ENCODE peak calls at places on chromosomes 2 and 18, in four cellular contexts. F is fibroblast of lung, G is NB4, I is fibroblast of mammary gland. T is an unnamed sample.

GRCh38 chr2:8662239-8662879 is 19.5 kb upstream of the ID2 start:
- DNase-seq in F (peak; percentile 75), G (no peak), I (peak; percentile 92), T (peak; percentile 85)

GRCh38 chr2:172021074-172021931 is 21.6 kb downstream of the METAP1D start:
- DNase-seq in F (no peak), G (no peak), I (no peak), T (no peak)

GRCh38 chr2:28390857-28391563 is 1.6 kb upstream of the FOSL2 start:
- DNase-seq in F (no peak), G (no peak), I (no peak), T (peak; percentile 83)

GRCh38 chr2:224106794-224107193 is 67.7 kb upstream of the SERPINE2 start:
- DNase-seq in F (no peak), G (no peak), I (no peak), T (no peak)

GRCh38 chr18:37135177-37135576 is 306.2 kb downstream of the KIAA1328 start:
- DNase-seq in F (no peak), G (no peak), I (no peak), T (no peak)

GRCh38 chr18:75491361-75491760 is 63.9 kb upstream of the SMIM21 start:
- DNase-seq in F (no peak), G (no peak), I (no peak), T (no peak)

GRCh38 chr18:28136071-28136470 is 40.9 kb downstream of the CDH2 start:
- DNase-seq in F (no peak), G (no peak), I (no peak), T (no peak)

GRCh38 chr2:226215902-226216503 is 583.6 kb downstream of the IRS1 start:
- DNase-seq in F (peak; percentile 61), G (peak; percentile 79), I (peak; percentile 56), T (peak; percentile 75)

GRCh38 chr2:101770672-101771071 is 73.2 kb downstream of the MAP4K4 start:
- DNase-seq in F (peak; percentile 48), G (peak; percentile 80), I (peak; percentile 47), T (peak; percentile 63)

GRCh38 chr18:28425886-28426285 is 249.0 kb upstream of the CDH2 start:
- DNase-seq in F (no peak), G (no peak), I (no peak), T (no peak)

GRCh38 chr2:61538920-61539559 is 884 bp upstream of the XPO1 start:
- DNase-seq in F (peak; percentile 40), G (peak; percentile 58), I (peak; percentile 59), T (no peak)

GRCh38 chr2:70247364-70248144 is 874 bp downstream of the TIA1 start:
- DNase-seq in F (peak; percentile 53), G (peak; percentile 28), I (peak; percentile 45), T (peak; percentile 37)

GRCh38 chr2:119409506-119409905 is 22.1 kb upstream of the TMEM37 start:
- DNase-seq in F (no peak), G (no peak), I (no peak), T (no peak)

GRCh38 chr2:231686192-231687100 is 21.9 kb upstream of the PTMA start:
- DNase-seq in F (no peak), G (no peak), I (no peak), T (no peak)

GRCh38 chr2:36459725-36460137 is 104.2 kb downstream of the CRIM1 start:
- DNase-seq in F (peak; percentile 74), G (peak; percentile 12), I (peak; percentile 58), T (peak; percentile 74)

GRCh38 chr2:38925982-38926381 is 36.3 kb downstream of the ARHGEF33 start:
- DNase-seq in F (no peak), G (no peak), I (no peak), T (no peak)

GRCh38 chr2:120233292-120233691 is 10.1 kb upstream of the TMEM185B start:
- DNase-seq in F (no peak), G (no peak), I (no peak), T (no peak)

GRCh38 chr2:159807183-159808037 is 9.4 kb upstream of the CD302 start:
- DNase-seq in F (peak; percentile 61), G (peak; percentile 74), I (peak; percentile 68), T (peak; percentile 74)

GRCh38 chr2:216694201-216694825 is 1.0 kb downstream of the IGFBP5 start:
- DNase-seq in F (peak; percentile 47), G (peak; percentile 46), I (no peak), T (no peak)

GRCh38 chr2:197944416-197944815 is 140.0 kb downstream of the PLCL1 start:
- DNase-seq in F (peak; percentile 12), G (no peak), I (no peak), T (no peak)

GRCh38 chr2:80887923-80888322 is 583.4 kb upstream of the LRRTM1 start:
- DNase-seq in F (no peak), G (no peak), I (no peak), T (no peak)

GRCh38 chr2:24828641-24829040 is 35.4 kb downstream of the CENPO start:
- DNase-seq in F (no peak), G (no peak), I (no peak), T (no peak)

GRCh38 chr2:45567974-45568789 is 42.9 kb downstream of the SRBD1 start:
- DNase-seq in F (peak; percentile 17), G (peak; percentile 95), I (peak; percentile 12), T (no peak)

GRCh38 chr2:143426296-143426695 is 297.1 kb downstream of the ARHGAP15 start:
- DNase-seq in F (peak; percentile 60), G (no peak), I (peak; percentile 87), T (peak; percentile 59)

DNA sequence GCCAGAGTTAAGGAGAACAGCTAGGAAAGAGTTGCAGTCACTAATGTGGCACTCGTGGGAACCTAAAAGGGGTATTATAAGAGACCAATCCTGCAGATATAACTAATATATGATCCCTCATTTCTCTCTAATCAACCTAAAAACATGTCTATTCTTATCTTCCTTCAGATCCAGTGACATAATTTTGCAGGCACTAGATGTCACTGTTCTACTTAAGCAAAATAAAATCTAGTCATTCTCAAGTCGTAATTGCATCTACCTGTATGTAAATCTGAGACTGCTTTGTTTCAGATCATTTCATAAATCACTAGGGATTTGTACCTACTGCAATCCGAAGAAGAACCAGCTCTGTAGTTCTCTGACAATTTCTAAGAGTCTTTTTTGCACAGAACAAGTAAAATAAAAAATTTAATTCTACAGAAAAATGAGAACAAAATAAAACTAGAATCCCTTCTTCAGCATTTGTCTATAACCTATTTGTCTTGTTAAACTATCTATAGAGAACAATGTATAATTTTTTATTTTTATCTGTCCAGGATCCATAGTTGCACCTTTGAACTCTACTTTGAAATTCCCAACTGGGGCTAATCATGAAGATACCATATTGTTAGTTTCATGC is 56.5 kb upstream of the ERBB4 start:
- DNase-seq in F (peak; percentile 46), G (peak; percentile 30), I (peak; percentile 43), T (peak; percentile 49)
- TF ChIP-seq CTCF in F (peak; percentile 32), G (no peak), I (peak; percentile 43), T (peak; percentile 48)

GRCh38 chr2:16617282-16618266 is 48.1 kb downstream of the CYRIA start:
- DNase-seq in F (peak; percentile 58), G (peak; percentile 60), I (peak; percentile 60), T (peak; percentile 51)
- TF ChIP-seq CTCF in F (peak; percentile 67), G (peak; percentile 40), I (peak; percentile 67), T (peak; percentile 56)

DNA sequence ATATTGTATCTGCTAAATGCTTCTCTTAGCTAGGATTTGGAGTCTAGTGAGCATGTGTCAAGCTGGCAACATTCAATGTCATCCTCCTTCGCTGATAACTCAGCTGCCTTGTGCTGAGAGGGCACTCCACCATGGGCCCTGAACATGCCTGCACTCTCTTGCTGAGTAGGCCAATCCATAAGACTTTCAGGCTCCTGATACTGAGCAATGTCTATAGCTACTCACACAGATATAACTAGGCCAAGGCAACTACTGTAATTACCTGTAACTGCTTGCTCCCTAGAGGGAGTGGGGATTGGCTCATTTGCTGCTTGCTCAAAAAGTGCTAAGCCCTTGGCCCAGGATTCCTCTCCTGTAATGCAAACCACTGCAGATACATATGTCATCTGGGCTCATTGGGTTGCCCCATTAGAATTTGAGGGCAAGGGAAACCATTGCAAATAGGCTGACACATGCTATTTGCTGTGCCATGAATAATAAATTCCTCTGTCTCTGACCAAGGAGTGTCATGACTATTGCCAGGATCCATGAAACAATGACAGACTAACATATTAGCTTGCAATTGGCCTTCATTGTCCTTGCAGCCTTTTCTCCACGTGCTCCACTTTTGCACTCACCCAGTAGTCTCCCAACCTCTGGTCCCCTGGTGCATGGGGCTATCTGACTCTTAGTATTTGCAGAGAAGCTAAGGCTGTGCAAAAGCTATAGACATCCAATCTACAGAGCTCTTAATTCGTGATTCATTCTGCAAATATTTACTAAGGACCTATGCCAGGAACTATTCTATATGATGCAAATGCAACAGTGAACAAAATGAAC is 36.9 kb upstream of the BMPR2 start:
- DNase-seq in F (peak; percentile 71), G (no peak), I (peak; percentile 57), T (peak; percentile 79)
- TF ChIP-seq CTCF in F (no peak), G (no peak), I (no peak), T (no peak)

DNA sequence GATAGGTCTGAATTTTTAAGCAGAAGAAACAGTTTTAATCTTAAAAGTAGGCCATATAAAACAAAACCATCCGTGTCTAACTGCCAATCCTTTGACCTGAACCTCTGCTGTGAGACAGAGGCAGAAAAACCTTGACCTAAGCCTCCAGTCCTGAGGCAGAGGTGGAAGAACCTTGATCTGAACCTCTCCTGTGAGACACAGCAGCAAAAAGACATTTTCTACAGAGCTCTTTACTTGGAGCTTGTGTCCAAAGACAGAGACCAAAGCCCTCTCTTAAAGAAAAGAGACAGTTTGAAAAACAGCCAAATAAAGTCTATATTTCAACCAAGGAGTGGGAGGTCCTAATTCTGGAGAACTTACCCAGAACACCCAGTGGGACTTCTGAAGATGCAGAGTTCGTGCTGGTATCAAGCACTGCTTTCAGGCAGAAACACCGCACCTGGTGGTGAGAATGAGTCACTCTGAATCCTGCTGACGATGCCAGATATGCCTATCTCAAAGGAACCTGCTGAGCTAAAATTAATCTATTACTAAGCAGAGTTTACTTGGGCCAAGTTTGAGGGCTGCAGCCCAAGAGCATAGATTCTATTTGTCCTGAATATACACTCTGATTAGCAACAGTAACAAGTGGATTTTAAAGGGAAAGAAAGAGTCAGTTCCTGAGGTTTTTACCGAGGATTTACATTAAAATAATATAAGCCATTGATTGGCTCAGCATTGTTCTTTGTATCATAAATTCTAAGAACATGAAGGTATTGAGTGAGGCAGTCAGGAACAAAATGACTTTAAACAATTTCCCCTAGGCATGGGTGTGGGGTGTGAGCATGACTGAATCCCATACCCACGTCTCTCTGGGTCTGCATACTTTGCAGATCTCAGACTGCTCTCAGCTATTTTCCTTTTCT is 806.4 kb downstream of the TRIB2 start:
- DNase-seq in F (no peak), G (no peak), I (peak; percentile 1), T (peak; percentile 71)
- TF ChIP-seq CTCF in F (no peak), G (no peak), I (no peak), T (no peak)

GRCh38 chr2:71285706-71286105 is 45.9 kb upstream of the ZNF638 start:
- DNase-seq in F (no peak), G (no peak), I (no peak), T (no peak)

GRCh38 chr2:71292159-71292558 is 39.4 kb upstream of the ZNF638 start:
- DNase-seq in F (no peak), G (no peak), I (no peak), T (no peak)

GRCh38 chr2:71291398-71291797 is 40.2 kb upstream of the ZNF638 start:
- DNase-seq in F (no peak), G (no peak), I (peak; percentile 15), T (no peak)
- TF ChIP-seq CTCF in F (no peak), G (no peak), I (no peak), T (no peak)

GRCh38 chr2:230447036-230447435 is 31.0 kb downstream of the SP100 start:
- DNase-seq in F (no peak), G (no peak), I (no peak), T (no peak)

GRCh38 chr2:230439590-230439989 is 23.6 kb downstream of the SP100 start:
- DNase-seq in F (no peak), G (peak; percentile 75), I (no peak), T (no peak)

GRCh38 chr2:230444832-230445231 is 28.8 kb downstream of the SP100 start:
- DNase-seq in F (no peak), G (no peak), I (no peak), T (no peak)

GRCh38 chr2:230441188-230441897 is 25.3 kb downstream of the SP100 start:
- DNase-seq in F (peak; percentile 72), G (no peak), I (peak; percentile 57), T (no peak)

GRCh38 chr2:230443540-230443939 is 27.5 kb downstream of the SP100 start:
- DNase-seq in F (peak; percentile 44), G (no peak), I (peak; percentile 66), T (peak; percentile 18)
- TF ChIP-seq CTCF in F (no peak), G (no peak), I (no peak), T (no peak)